ENCODE peak calls at places on chromosomes 4 and X, in five cellular contexts. T, J, F, N and Q are unnamed samples.

GRCh38 chrX:1453951-1454785 is 1.5 kb upstream of the ASMTL start:
- DNase-seq in T (peak), J (peak), F (peak), N (peak), Q (peak)

GRCh38 chr4:48102303-48102702 is 31.7 kb downstream of the TXK start:
- DNase-seq in T (no peak), J (no peak), F (no peak), N (no peak), Q (no peak)

GRCh38 chr4:141180991-141181760 is 39.5 kb upstream of the ZNF330 start:
- DNase-seq in T (no peak), J (no peak), F (no peak), N (no peak), Q (peak)

GRCh38 chr4:18676136-18676922 is 654.8 kb upstream of the LCORL start:
- DNase-seq in T (no peak), J (no peak), F (no peak), N (no peak), Q (no peak)

GRCh38 chrX:120029354-120029753 is 48.1 kb downstream of the RHOXF2B start:
- DNase-seq in T (no peak), J (no peak), F (no peak), N (no peak), Q (no peak)

GRCh38 chr4:111905511-111905910 is 239.7 kb upstream of the FAM241A start:
- DNase-seq in T (no peak), J (no peak), F (no peak), N (no peak), Q (no peak)

GRCh38 chrX:19121898-19122640 is at the start of gene ADGRG2:
- DNase-seq in T (no peak), J (no peak), F (peak), N (peak), Q (peak)

GRCh38 chr4:1466034-1466960 is 60.1 kb upstream of the NKX1-1 start:
- DNase-seq in T (no peak), J (no peak), F (no peak), N (no peak), Q (no peak)

GRCh38 chrX:134608153-134608552 is 50.1 kb downstream of the PLAC1 start:
- DNase-seq in T (no peak), J (no peak), F (no peak), N (no peak), Q (no peak)

GRCh38 chrX:130165703-130166502 is at the start of gene AIFM1:
- DNase-seq in T (peak), J (peak), F (peak), N (peak), Q (peak)

GRCh38 chr4:40311811-40312346 is 23.3 kb upstream of the CHRNA9 start:
- DNase-seq in T (no peak), J (no peak), F (no peak), N (no peak), Q (no peak)

GRCh38 chr4:185002784-185003183 is 15.5 kb upstream of the HELT start:
- DNase-seq in T (no peak), J (no peak), F (no peak), N (no peak), Q (no peak)

GRCh38 chrX:40085714-40086113 is 12.0 kb downstream of the BCOR start:
- DNase-seq in T (no peak), J (no peak), F (no peak), N (peak), Q (no peak)

GRCh38 chr4:89105726-89106125 is 5.6 kb upstream of the TIGD2 start:
- DNase-seq in T (no peak), J (no peak), F (no peak), N (no peak), Q (no peak)

GRCh38 chr4:120517966-120518365 is 404.6 kb downstream of the PRDM5 start:
- DNase-seq in T (peak), J (no peak), F (no peak), N (peak), Q (peak)

GRCh38 chr4:147492301-147492700 is 11.4 kb downstream of the EDNRA start:
- DNase-seq in T (no peak), J (no peak), F (no peak), N (no peak), Q (no peak)

GRCh38 chr4:186727977-186728519 is 4.4 kb upstream of the FAT1 start:
- DNase-seq in T (peak), J (no peak), F (no peak), N (no peak), Q (peak)

GRCh38 chr4:120671538-120671937 is 251.0 kb downstream of the PRDM5 start:
- DNase-seq in T (no peak), J (no peak), F (no peak), N (no peak), Q (no peak)

GRCh38 chrX:19193584-19193983 is 71.3 kb upstream of the ADGRG2 start:
- DNase-seq in T (no peak), J (no peak), F (no peak), N (no peak), Q (no peak)

GRCh38 chr4:150593996-150594395 is 12.0 kb downstream of the MAB21L2 start:
- DNase-seq in T (no peak), J (no peak), F (no peak), N (no peak), Q (no peak)

GRCh38 chr4:14783011-14783877 is 219.0 kb upstream of the CPEB2 start:
- DNase-seq in T (no peak), J (no peak), F (no peak), N (no peak), Q (peak)

GRCh38 chr4:39697740-39698423 is at the start of gene UBE2K:
- DNase-seq in T (peak), J (peak), F (peak), N (peak), Q (peak)

GRCh38 chr4:170979736-170980135 is 833.5 kb upstream of the GALNTL6 start:
- DNase-seq in T (no peak), J (no peak), F (no peak), N (no peak), Q (no peak)

GRCh38 chr4:176438401-176438800 is 118.6 kb downstream of the SPCS3 start:
- DNase-seq in T (no peak), J (no peak), F (no peak), N (no peak), Q (no peak)

GRCh38 chr4:17562157-17562556 is 14.8 kb upstream of the LAP3 start:
- DNase-seq in T (no peak), J (no peak), F (no peak), N (no peak), Q (no peak)

GRCh38 chr4:73944061-73944875 is 37.6 kb downstream of the PF4 start:
- DNase-seq in T (no peak), J (no peak), F (peak), N (peak), Q (peak)

GRCh38 chr4:8468746-8469535 is 28.4 kb downstream of the TRMT44 start:
- DNase-seq in T (peak), J (peak), F (peak), N (peak), Q (peak)

GRCh38 chrX:120207009-120207610 is 43.5 kb upstream of the ZBTB33 start:
- DNase-seq in T (no peak), J (no peak), F (no peak), N (no peak), Q (no peak)

GRCh38 chr4:107600456-107600855 is 119.6 kb downstream of the PAPSS1 start:
- DNase-seq in T (no peak), J (no peak), F (no peak), N (no peak), Q (no peak)

GRCh38 chr4:104592894-104593470 is 98.3 kb upstream of the CXXC4 start:
- DNase-seq in T (no peak), J (no peak), F (no peak), N (no peak), Q (no peak)

GRCh38 chr4:13933163-13933562 is 305.6 kb upstream of the BOD1L1 start:
- DNase-seq in T (no peak), J (no peak), F (no peak), N (no peak), Q (peak)

GRCh38 chr4:84792366-84793301 is 173.9 kb downstream of the WDFY3 start:
- DNase-seq in T (no peak), J (no peak), F (no peak), N (no peak), Q (no peak)

GRCh38 chr4:2259036-2259540 is 2.8 kb downstream of the MXD4 start:
- DNase-seq in T (no peak), J (no peak), F (peak), N (peak), Q (no peak)

GRCh38 chr4:52824603-52825310 is 37.4 kb upstream of the RASL11B start:
- DNase-seq in T (no peak), J (no peak), F (no peak), N (no peak), Q (no peak)

GRCh38 chr4:177485528-177485927 is 43.3 kb upstream of the AGA start:
- DNase-seq in T (no peak), J (no peak), F (no peak), N (no peak), Q (no peak)

GRCh38 chr4:5793514-5793913 is 82.5 kb downstream of the EVC start:
- DNase-seq in T (no peak), J (no peak), F (no peak), N (no peak), Q (no peak)

GRCh38 chrX:69493193-69493592 is 10.9 kb upstream of the NALF2 start:
- DNase-seq in T (no peak), J (no peak), F (peak), N (peak), Q (no peak)

GRCh38 chrX:102712967-102713677 is 874 bp downstream of the GPRASP2 start:
- DNase-seq in T (no peak), J (no peak), F (peak), N (peak), Q (peak)

GRCh38 chrX:149860445-149860844 is 20.5 kb upstream of the MAGEA8 start:
- DNase-seq in T (no peak), J (no peak), F (no peak), N (no peak), Q (no peak)

GRCh38 chr4:118797558-118798142 is 38.3 kb downstream of the SEC24D start:
- DNase-seq in T (no peak), J (no peak), F (no peak), N (no peak), Q (no peak)